ENCODE peak calls at places on chromosomes 1 and 21, in four cellular contexts. F is HS-5; U is naive thymus-derived CD8-positive, alpha-beta T cell; L is HS-27A. R is an unnamed sample.

GRCh38 chr1:3502834-3503524 is 48.5 kb downstream of the ARHGEF16 start:
- DNase-seq in F (no peak), U (no peak), L (no peak), R (no peak)

GRCh38 chr1:86453664-86454063 is 15.1 kb upstream of the CLCA1 start:
- DNase-seq in F (no peak), U (no peak), L (no peak), R (no peak)

GRCh38 chr1:202165942-202166843 is 5.8 kb upstream of the PTPN7 start:
- DNase-seq in F (no peak), U (no peak), L (no peak), R (no peak)

GRCh38 chr1:74690909-74691308 is 17.3 kb upstream of the ERICH3 start:
- DNase-seq in F (no peak), U (no peak), L (no peak), R (no peak)

GRCh38 chr1:85846706-85847105 is 138.5 kb upstream of the ZNHIT6 start:
- DNase-seq in F (no peak), U (no peak), L (no peak), R (no peak)

GRCh38 chr1:14095001-14095400 is 395.0 kb downstream of the PRDM2 start:
- DNase-seq in F (no peak), U (peak; percentile 7), L (peak; percentile 24), R (no peak)

GRCh38 chr1:212477680-212478466 is 45.2 kb downstream of the NENF start:
- DNase-seq in F (no peak), U (no peak), L (no peak), R (no peak)

GRCh38 chr21:17925000-17925610 is 105.9 kb upstream of the C21orf91 start:
- DNase-seq in F (no peak), U (peak; percentile 52), L (peak; percentile 35), R (peak; percentile 44)

GRCh38 chr1:187067160-187067559 is 238.4 kb downstream of the PLA2G4A start:
- DNase-seq in F (no peak), U (no peak), L (no peak), R (no peak)

GRCh38 chr1:164654200-164654599 is 95.2 kb downstream of the PBX1 start:
- DNase-seq in F (no peak), U (no peak), L (no peak), R (no peak)

GRCh38 chr1:214957330-214958137 is 125.0 kb upstream of the KCNK2 start:
- DNase-seq in F (peak; percentile 98), U (no peak), L (peak; percentile 94), R (peak; percentile 98)

GRCh38 chr21:44952116-44952928 is 12.5 kb downstream of the SLX9 start:
- DNase-seq in F (no peak), U (no peak), L (no peak), R (no peak)

GRCh38 chr21:31873696-31874599 is 1.1 kb downstream of the HUNK start:
- DNase-seq in F (no peak), U (peak; percentile 44), L (no peak), R (no peak)

GRCh38 chr21:35102488-35103407 is 53.6 kb upstream of the RUNX1 start:
- DNase-seq in F (no peak), U (peak; percentile 76), L (no peak), R (no peak)

GRCh38 chr1:147890177-147890790 is 12.3 kb upstream of the GJA8 start:
- DNase-seq in F (no peak), U (peak; percentile 44), L (no peak), R (peak; percentile 4)

GRCh38 chr1:83976920-83977319 is 22.0 kb downstream of the TTLL7 start:
- DNase-seq in F (no peak), U (no peak), L (no peak), R (no peak)

GRCh38 chr1:59393211-59394180 is 96.6 kb downstream of the FGGY start:
- DNase-seq in F (no peak), U (no peak), L (no peak), R (peak; percentile 82)

GRCh38 chr1:241090798-241091197 is 266.2 kb downstream of the RGS7 start:
- DNase-seq in F (no peak), U (no peak), L (no peak), R (no peak)

GRCh38 chr1:204672069-204672468 is 13.5 kb downstream of the LRRN2 start:
- DNase-seq in F (no peak), U (no peak), L (no peak), R (no peak)

GRCh38 chr1:101081496-101082282 is 56.1 kb upstream of the DPH5 start:
- DNase-seq in F (no peak), U (peak; percentile 59), L (no peak), R (no peak)

GRCh38 chr1:224192082-224192786 is 9.2 kb downstream of the DEGS1 start:
- DNase-seq in F (no peak), U (no peak), L (no peak), R (no peak)

GRCh38 chr1:3688836-3689750 is 36.8 kb downstream of the TP73 start:
- DNase-seq in F (no peak), U (no peak), L (no peak), R (no peak)

GRCh38 chr1:150429805-150430204 is 57.4 kb upstream of the TARS2 start:
- DNase-seq in F (no peak), U (peak; percentile 21), L (no peak), R (no peak)

GRCh38 chr1:84603941-84604830 is 29.9 kb upstream of the CTBS start:
- DNase-seq in F (peak; percentile 84), U (no peak), L (peak; percentile 85), R (peak; percentile 73)

GRCh38 chr1:187491082-187491720 is 662.5 kb downstream of the PLA2G4A start:
- DNase-seq in F (peak; percentile 49), U (no peak), L (no peak), R (peak; percentile 54)

GRCh38 chr1:175597206-175597605 is 146.2 kb downstream of the TNR start:
- DNase-seq in F (no peak), U (no peak), L (no peak), R (no peak)

GRCh38 chr1:40432644-40433385 is 17.5 kb upstream of the ZFP69B start:
- DNase-seq in F (no peak), U (no peak), L (no peak), R (no peak)

GRCh38 chr1:48725331-48725730 is 51.4 kb downstream of the BEND5 start:
- DNase-seq in F (no peak), U (no peak), L (no peak), R (peak; percentile 5)

GRCh38 chr1:231550448-231550781 is 21.9 kb downstream of the TSNAX start:
- DNase-seq in F (no peak), U (peak; percentile 27), L (no peak), R (no peak)

GRCh38 chr1:63871451-63871850 is 97.6 kb downstream of the ROR1 start:
- DNase-seq in F (no peak), U (no peak), L (no peak), R (no peak)

GRCh38 chr1:43302721-43303476 is 2.1 kb downstream of the TIE1 start:
- DNase-seq in F (no peak), U (no peak), L (no peak), R (no peak)

GRCh38 chr1:111906111-111906510 is 83.4 kb downstream of the KCND3 start:
- DNase-seq in F (no peak), U (no peak), L (no peak), R (no peak)

GRCh38 chr1:171819946-171820345 is 21.4 kb upstream of the DNM3 start:
- DNase-seq in F (no peak), U (no peak), L (no peak), R (no peak)

GRCh38 chr1:51850420-51851297 is 27.9 kb downstream of the NRDC start:
- DNase-seq in F (no peak), U (no peak), L (no peak), R (no peak)

GRCh38 chr1:50416150-50416527 is 7.1 kb downstream of the DMRTA2 start:
- DNase-seq in F (no peak), U (no peak), L (no peak), R (no peak)

GRCh38 chr1:231419738-231420298 is 2.3 kb downstream of the EGLN1 start:
- DNase-seq in F (no peak), U (no peak), L (no peak), R (no peak)

R was measured in fibroblast of the conjunctiva.